ENCODE peak calls at places on chromosomes 7 and 10, in five cellular contexts. W, C, F, Z and Q are unnamed samples.

GRCh38 chr10:116669832-116670644 is 49.3 kb downstream of the PNLIPRP2 start:
- DNase-seq in C (peak; percentile 92), W (peak; percentile 80), F (peak; percentile 45), Z (no peak), Q (peak; percentile 39)

GRCh38 chr7:150755473-150756099 is 18.4 kb downstream of the GIMAP5 start:
- DNase-seq in C (no peak), W (no peak), F (no peak), Z (peak; percentile 71), Q (no peak)

GRCh38 chr7:134766779-134767566 is 12.5 kb upstream of the CALD1 start:
- DNase-seq in F (no peak), C (no peak), W (no peak), Z (peak; percentile 40), Q (peak; percentile 7)

GRCh38 chr7:85095816-85096215 is 91.0 kb downstream of the SEMA3D start:
- DNase-seq in W (no peak), F (no peak), Z (no peak), C (no peak), Q (no peak)

GRCh38 chr10:98429320-98430072 is 14.5 kb upstream of the PYROXD2 start:
- DNase-seq in C (no peak), F (no peak), Z (no peak), W (no peak), Q (no peak)

GRCh38 chr10:13719411-13719810 is 132.6 kb downstream of the PRPF18 start:
- DNase-seq in W (no peak), F (no peak), C (no peak), Z (no peak), Q (no peak)

GRCh38 chr7:139776486-139777303 is 1.1 kb downstream of the HIPK2 start:
- DNase-seq in Z (peak; percentile 36), W (peak; percentile 53), C (peak; percentile 53), F (peak; percentile 64), Q (peak; percentile 39)

GRCh38 chr7:29884399-29885272 is 78.3 kb downstream of the WIPF3 start:
- DNase-seq in Z (no peak), W (no peak), F (no peak), C (peak; percentile 84), Q (no peak)

GRCh38 chr10:32104181-32104580 is 48.0 kb upstream of the KIF5B start:
- DNase-seq in W (no peak), F (no peak), C (no peak), Z (no peak), Q (no peak)

GRCh38 chr7:130622866-130623265 is 45.7 kb downstream of the COPG2 start:
- DNase-seq in C (no peak), W (no peak), F (no peak), Z (no peak), Q (no peak)

GRCh38 chr10:59434463-59435326 is 72.3 kb upstream of the FAM13C start:
- DNase-seq in C (no peak), Z (no peak), W (no peak), F (no peak), Q (no peak)

GRCh38 chr7:110204527-110204926 is 886.4 kb upstream of the LRRN3 start:
- DNase-seq in C (peak; percentile 73), F (no peak), W (peak; percentile 47), Z (no peak), Q (no peak)

GRCh38 chr10:10498781-10499180 is 518.9 kb upstream of the CELF2 start:
- DNase-seq in W (no peak), Z (no peak), C (no peak), F (no peak), Q (no peak)

GRCh38 chr10:121952226-121952625 is 22.8 kb downstream of the NSMCE4A start:
- DNase-seq in F (no peak), C (no peak), W (no peak), Z (no peak), Q (no peak)

GRCh38 chr10:119412831-119413737 is 129.4 kb downstream of the RGS10 start:
- DNase-seq in Z (no peak), F (no peak), W (no peak), C (peak; percentile 74), Q (peak; percentile 34)

GRCh38 chr7:78487464-78487863 is 688.9 kb downstream of the PHTF2 start:
- DNase-seq in W (no peak), Z (no peak), F (no peak), C (no peak), Q (peak; percentile 1)

GRCh38 chr10:65234261-65234660 is 1691.6 kb upstream of the LRRTM3 start:
- DNase-seq in F (no peak), W (no peak), C (no peak), Z (no peak), Q (no peak)

GRCh38 chr7:65980478-65981250 is 1.3 kb downstream of the GUSB start:
- DNase-seq in F (peak; percentile 78), Z (peak; percentile 59), W (no peak), C (peak; percentile 9), Q (no peak)

GRCh38 chr7:56062382-56062781 is 1.7 kb upstream of the SUMF2 start:
- DNase-seq in W (no peak), Z (no peak), F (peak; percentile 24), C (no peak), Q (peak; percentile 71)

GRCh38 chr10:107971411-107971810 is 806.9 kb upstream of the SORCS1 start:
- DNase-seq in C (no peak), Z (no peak), W (no peak), F (no peak), Q (no peak)

GRCh38 chr10:78820007-78820362 is 248.8 kb upstream of the ZMIZ1 start:
- DNase-seq in C (no peak), W (no peak), F (no peak), Z (no peak), Q (no peak)

DNA sequence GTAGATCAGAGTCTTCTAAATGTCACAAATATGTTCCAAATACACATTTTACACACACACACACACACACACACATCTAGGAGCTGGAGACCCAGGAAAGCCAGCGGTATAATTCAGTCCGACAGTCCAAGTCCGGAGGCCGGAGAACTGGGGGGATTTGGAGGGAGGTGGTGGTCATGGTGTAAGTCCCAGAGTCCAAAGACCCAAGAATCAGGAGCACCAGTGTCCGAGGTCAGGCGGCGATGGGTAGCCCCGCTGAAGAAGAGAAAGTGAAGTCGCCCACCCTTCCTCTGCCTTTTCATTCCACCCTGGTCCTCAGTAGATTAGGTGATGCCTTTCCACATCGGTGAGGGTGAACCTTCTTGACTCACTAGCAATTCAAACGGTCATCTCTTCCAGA is 154.8 kb downstream of the CAMK1D start:
- DNase-seq in C (no peak), F (no peak), Z (no peak), W (peak; percentile 20), Q (no peak)
- H3K4me1 ChIP-seq in C (peaks cover 18% of the 10 kb centered on the region), F (no peaks in the 10 kb centered on the region), Z (peaks cover 3% of the 10 kb centered on the region), W (no peaks in the 10 kb centered on the region), Q (peaks cover 18% of the 10 kb centered on the region)

GRCh38 chr7:17951745-17952254 is 11.5 kb upstream of the SNX13 start:
- DNase-seq in W (no peak), Z (no peak), F (no peak), C (no peak), Q (no peak)

GRCh38 chr7:17952387-17952786 is 12.1 kb upstream of the SNX13 start:
- DNase-seq in C (no peak), F (no peak), W (no peak), Z (peak; percentile 62), Q (no peak)

GRCh38 chr7:17947606-17948005 is 7.3 kb upstream of the SNX13 start:
- DNase-seq in Z (no peak), F (no peak), C (no peak), W (no peak), Q (no peak)

GRCh38 chr7:17946591-17946990 is 6.3 kb upstream of the SNX13 start:
- DNase-seq in C (no peak), Z (no peak), F (no peak), W (no peak), Q (no peak)

DNA sequence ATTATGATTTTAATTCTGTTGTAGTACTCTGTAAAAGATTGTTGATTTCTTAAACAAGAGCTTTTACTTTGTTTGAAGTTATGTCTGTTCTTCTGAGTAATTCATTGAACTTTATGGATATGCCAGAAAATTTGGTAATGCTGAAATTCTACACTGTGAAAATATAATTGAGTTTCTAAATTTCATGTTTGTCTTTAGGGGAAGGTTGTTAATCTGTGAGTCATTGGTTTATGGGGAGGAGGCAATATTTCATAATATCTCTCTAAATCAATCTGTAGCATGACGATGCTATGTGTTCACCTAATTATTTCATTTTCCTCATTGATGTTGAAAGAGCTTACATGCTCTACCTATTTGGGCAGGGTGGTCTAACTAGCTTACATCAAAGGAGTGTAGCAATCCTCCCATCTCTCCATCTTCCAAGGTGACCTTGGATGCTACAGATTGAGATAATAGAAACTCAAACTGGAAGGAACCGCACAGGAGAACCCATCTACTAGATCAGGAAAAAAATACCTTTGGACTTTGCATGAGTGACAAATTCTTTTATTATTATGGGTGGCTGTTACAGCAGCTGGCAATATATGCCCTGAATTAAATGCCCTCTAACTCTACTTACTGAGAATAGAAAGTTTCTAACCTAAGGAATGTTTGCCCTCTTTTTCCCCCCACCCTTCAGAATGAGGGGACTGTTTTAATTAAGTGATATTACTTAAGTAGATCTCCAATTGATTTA is 8.4 kb upstream of the SNX13 start:
- DNase-seq in F (no peak), W (no peak), C (no peak), Z (no peak), Q (no peak)
- TF ChIP-seq CREB1 in F (no peak), W (no peak), C (no peak), Z (no peak), Q (no peak)

GRCh38 chr7:884191-885003 is 8.0 kb downstream of the GET4 start:
- DNase-seq in W (no peak), Z (no peak), F (no peak), C (no peak), Q (no peak)

GRCh38 chr7:885261-885892 is 9.0 kb downstream of the GET4 start:
- DNase-seq in F (no peak), C (no peak), W (no peak), Z (no peak), Q (no peak)

GRCh38 chr7:882336-883028 is 6.1 kb downstream of the GET4 start:
- DNase-seq in W (no peak), F (no peak), Z (no peak), C (no peak), Q (no peak)

GRCh38 chr7:881441-882234 is 5.3 kb downstream of the GET4 start:
- DNase-seq in W (no peak), F (no peak), C (no peak), Z (no peak), Q (no peak)

DNA sequence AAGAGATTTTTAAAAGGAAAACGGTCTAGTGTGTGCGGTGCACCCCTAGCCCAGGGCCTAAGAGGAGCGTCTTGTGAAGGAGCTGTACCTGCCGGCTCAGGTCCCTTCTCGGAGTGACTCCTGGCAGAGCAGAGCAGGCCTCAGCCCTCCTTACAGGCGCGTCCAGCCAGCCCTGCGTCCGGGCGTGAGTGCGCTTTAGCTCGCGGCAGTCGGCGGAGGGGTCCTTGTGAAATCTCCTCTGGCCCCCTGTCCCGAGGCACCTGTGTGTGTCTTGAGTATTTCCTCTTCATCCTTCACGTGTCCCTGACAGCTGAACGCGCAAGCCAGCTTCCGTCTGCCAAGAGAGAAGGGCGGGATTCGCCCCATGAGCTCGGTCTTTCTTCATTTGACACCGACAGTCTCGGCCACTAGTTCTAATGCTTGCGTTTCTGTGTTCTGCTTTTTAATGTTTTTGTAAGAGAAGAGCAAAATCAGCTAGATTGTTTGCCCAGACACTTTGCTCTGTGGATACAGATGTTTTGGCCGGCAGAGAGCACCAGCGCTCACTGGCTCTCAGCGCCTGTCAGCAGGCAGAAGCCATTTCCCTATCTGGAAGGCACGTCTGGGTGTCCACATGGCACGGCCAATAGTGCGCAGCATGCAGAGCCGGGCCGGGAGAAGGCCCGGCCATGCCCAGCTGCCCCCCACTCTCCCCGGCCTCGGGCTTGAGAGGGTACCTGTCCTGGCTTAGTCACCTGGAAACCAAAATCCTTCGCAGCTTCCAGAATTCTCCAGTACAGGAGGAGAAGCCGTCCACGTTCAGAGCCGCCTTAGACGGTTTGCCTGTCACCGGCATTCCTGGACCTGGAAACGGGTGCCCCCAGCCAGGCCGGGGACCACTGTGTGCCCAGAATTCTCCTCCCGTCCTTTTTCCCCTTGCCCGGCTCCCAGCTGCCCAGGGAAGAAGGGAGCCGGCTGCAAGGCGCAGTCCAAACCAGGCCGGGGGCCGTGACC is 7.0 kb downstream of the GET4 start:
- DNase-seq in Z (no peak), W (no peak), C (no peak), F (no peak), Q (no peak)
- H3K4me1 ChIP-seq in Z (no peaks in the 10 kb centered on the region), W (no peaks in the 10 kb centered on the region), C (no peaks in the 10 kb centered on the region), F (peaks cover 60% of the 10 kb centered on the region), Q (peaks cover 39% of the 10 kb centered on the region)

GRCh38 chr7:27930910-27931476 is 191.0 kb downstream of the TAX1BP1 start:
- DNase-seq in W (no peak), Z (no peak), F (no peak), C (no peak), Q (no peak)
- TF ChIP-seq CREB1 in W (no peak), Z (no peak), F (no peak), C (no peak), Q (no peak)